ENCODE peak calls at places on chromosomes 13 and 19, in six cellular contexts. E is SHP77 treated with DMSO at 0.1 percent for 48 hours, N is NCI-H1092, D is H7, H is T-helper 17 cell, A is K562. L is an unnamed sample.

GRCh38 chr13:50798923-50799322 is 44.6 kb downstream of the DLEU7 start:
- DNase-seq in E (no peak), N (no peak), H (no peak), D (no peak), A (no peak), L (peak)

GRCh38 chr19:46384396-46384795 is 29.0 kb downstream of the CCDC8 start:
- DNase-seq in N (no peak), A (no peak), E (no peak), D (no peak), H (no peak), L (no peak)

GRCh38 chr19:40907968-40908735 is 26.1 kb upstream of the CYP2A7 start:
- DNase-seq in H (peak), D (peak), N (no peak), E (no peak), A (peak), L (no peak)

GRCh38 chr13:44172411-44172810 is 201.2 kb upstream of the SERP2 start:
- DNase-seq in D (no peak), A (no peak), N (no peak), E (no peak), H (no peak), L (no peak)

GRCh38 chr19:29560313-29561075 is 34.7 kb downstream of the VSTM2B start:
- DNase-seq in A (no peak), E (no peak), D (no peak), H (no peak), N (no peak), L (no peak)

GRCh38 chr19:33468361-33469170 is 53.0 kb downstream of the PEPD start:
- DNase-seq in D (no peak), E (no peak), N (no peak), A (no peak), H (no peak), L (no peak)

GRCh38 chr19:9645466-9645865 is 24.4 kb upstream of the ZNF561 start:
- DNase-seq in H (no peak), E (no peak), D (no peak), A (no peak), N (no peak), L (no peak)

GRCh38 chr13:39461685-39462266 is 141.2 kb downstream of the LHFPL6 start:
- DNase-seq in D (no peak), H (no peak), E (no peak), N (no peak), A (no peak), L (no peak)

GRCh38 chr13:23695711-23696512 is 125.7 kb downstream of the TNFRSF19 start:
- DNase-seq in E (peak), N (no peak), H (peak), A (no peak), D (peak), L (no peak)

GRCh38 chr13:28110414-28110813 is 10.0 kb upstream of the FLT3 start:
- DNase-seq in E (no peak), D (no peak), A (no peak), N (no peak), H (no peak), L (no peak)

GRCh38 chr19:17243854-17244617 is 1.7 kb downstream of the NR2F6 start:
- DNase-seq in E (no peak), D (peak), N (no peak), A (peak), H (no peak), L (no peak)

GRCh38 chr13:63540042-63540441 is 2124.4 kb upstream of the PCDH20 start:
- DNase-seq in D (no peak), H (no peak), N (no peak), A (no peak), E (no peak), L (no peak)

GRCh38 chr13:28761586-28761985 is 42.8 kb upstream of the SLC46A3 start:
- DNase-seq in E (no peak), N (no peak), A (no peak), H (no peak), D (no peak), L (peak)

GRCh38 chr19:14050512-14050911 is 11.4 kb downstream of the PALM3 start:
- DNase-seq in D (peak), E (no peak), N (no peak), A (no peak), H (no peak), L (no peak)

GRCh38 chr13:110017379-110017778 is 231.0 kb upstream of the IRS2 start:
- DNase-seq in E (no peak), D (peak), N (no peak), H (no peak), A (no peak), L (peak)

GRCh38 chr13:99150575-99151370 is 49.9 kb upstream of the UBAC2 start:
- DNase-seq in D (no peak), A (no peak), E (no peak), H (no peak), N (no peak), L (peak)

GRCh38 chr19:55579766-55580621 is 654 bp downstream of the ZNF579 start:
- DNase-seq in D (peak), N (no peak), E (no peak), A (peak), H (no peak), L (no peak)

GRCh38 chr19:9793051-9793591 is 24.6 kb upstream of the ZNF846 start:
- DNase-seq in A (peak), E (no peak), N (no peak), D (no peak), H (peak), L (no peak)

GRCh38 chr13:76711515-76712182 is 174.6 kb downstream of the KCTD12 start:
- DNase-seq in N (no peak), D (no peak), E (no peak), A (no peak), H (no peak), L (peak)

GRCh38 chr19:18433735-18434398 is 4.1 kb downstream of the ISYNA1 start:
- DNase-seq in E (no peak), N (no peak), A (peak), D (peak), H (no peak), L (no peak)

GRCh38 chr13:90706631-90707030 is 640.9 kb upstream of the MIR17HG start:
- DNase-seq in D (no peak), N (no peak), A (no peak), E (no peak), H (no peak), L (no peak)

GRCh38 chr19:6501740-6502648 is at the start of gene TUBB4A:
- DNase-seq in H (no peak), N (no peak), A (peak), D (peak), E (no peak), L (no peak)

GRCh38 chr19:51006406-51006805 is 5.0 kb upstream of the KLK8 start:
- DNase-seq in E (no peak), A (no peak), D (peak), H (no peak), N (no peak), L (no peak)

GRCh38 chr19:45171211-45171623 is 6.8 kb downstream of the TRAPPC6A start:
- DNase-seq in H (no peak), E (no peak), A (peak), D (no peak), N (no peak), L (no peak)

GRCh38 chr19:34851277-34851804 is 75.4 kb upstream of the ZNF30 start:
- DNase-seq in N (no peak), D (peak), A (no peak), H (no peak), E (no peak), L (no peak)

GRCh38 chr13:98311200-98311548 is 134.1 kb upstream of the RNF113B start:
- DNase-seq in N (no peak), A (no peak), H (no peak), D (no peak), E (no peak), L (no peak)

L was measured in HFF-Myc.